ENCODE peak calls at places on chromosomes 13 and 19, in five cellular contexts. U is fibroblast of lung, Z is AG09309, V is AG04449, G is upper lobe of right lung. C is an unnamed sample.

GRCh38 chr13:36124236-36124822 is 6.9 kb downstream of the DCLK1 start:
- DNase-seq in U (peak; percentile 87), Z (peak; percentile 44), V (peak; percentile 14), G (no peak), C (peak; percentile 49)

GRCh38 chr13:42229287-42229686 is 42.7 kb upstream of the AKAP11 start:
- DNase-seq in U (no peak), Z (no peak), V (no peak), G (no peak), C (no peak)

GRCh38 chr13:22173605-22174004 is 502.7 kb downstream of the FGF9 start:
- DNase-seq in U (peak; percentile 71), Z (no peak), V (no peak), G (no peak), C (peak; percentile 24)

GRCh38 chr13:53198017-53198416 is 169.4 kb downstream of the OLFM4 start:
- DNase-seq in U (no peak), Z (no peak), V (no peak), G (no peak), C (no peak)

GRCh38 chr19:17496337-17496997 is 15.0 kb upstream of the PGLS start:
- DNase-seq in U (peak; percentile 61), Z (no peak), V (no peak), G (peak; percentile 89), C (no peak)

GRCh38 chr19:46179076-46179740 is 31.2 kb downstream of the IGFL2 start:
- DNase-seq in U (no peak), Z (no peak), V (no peak), G (no peak), C (no peak)

GRCh38 chr19:18896421-18896841 is 473 bp upstream of the CERS1 start:
- DNase-seq in U (no peak), Z (no peak), V (no peak), G (no peak), C (no peak)

GRCh38 chr13:66546534-66547379 is 683.4 kb downstream of the PCDH9 start:
- DNase-seq in U (peak; percentile 36), Z (no peak), V (peak; percentile 23), G (no peak), C (no peak)

GRCh38 chr19:48283908-48284307 is 14.0 kb downstream of the ZNF114 start:
- DNase-seq in U (peak; percentile 75), Z (peak; percentile 91), V (peak; percentile 90), G (no peak), C (peak; percentile 83)

GRCh38 chr13:95301135-95301946 is at the start of gene ABCC4:
- DNase-seq in U (peak; percentile 68), Z (no peak), V (no peak), G (peak; percentile 90), C (no peak)

GRCh38 chr19:37551123-37551993 is 43.2 kb downstream of the ZNF571 start:
- DNase-seq in U (peak; percentile 81), Z (no peak), V (no peak), G (no peak), C (peak; percentile 3)

GRCh38 chr19:369256-369655 is 24.7 kb upstream of the MIER2 start:
- DNase-seq in U (no peak), Z (no peak), V (no peak), G (no peak), C (no peak)

GRCh38 chr13:94020833-94021232 is 458.6 kb downstream of the DCT start:
- DNase-seq in U (peak; percentile 62), Z (no peak), V (no peak), G (no peak), C (no peak)

GRCh38 chr19:16830679-16831078 is 1.5 kb downstream of the SIN3B start:
- DNase-seq in U (peak; percentile 33), Z (no peak), V (no peak), G (no peak), C (no peak)

GRCh38 chr13:28641600-28641926 is 17.4 kb upstream of the POMP start:
- DNase-seq in U (no peak), Z (no peak), V (no peak), G (no peak), C (no peak)

GRCh38 chr19:29188704-29189375 is 24.1 kb downstream of the UQCRFS1 start:
- DNase-seq in U (peak; percentile 18), Z (no peak), V (no peak), G (no peak), C (no peak)

GRCh38 chr13:80604094-80604493 is 263.2 kb upstream of the SPRY2 start:
- DNase-seq in U (no peak), Z (no peak), V (no peak), G (no peak), C (no peak)

GRCh38 chr19:46466536-46467199 is 4.7 kb downstream of the PNMA8A start:
- DNase-seq in U (peak; percentile 90), Z (no peak), V (peak; percentile 37), G (peak; percentile 26), C (peak; percentile 62)

GRCh38 chr13:73519720-73520119 is 460.9 kb downstream of the KLF5 start:
- DNase-seq in U (no peak), Z (no peak), V (no peak), G (no peak), C (no peak)

GRCh38 chr19:8097681-8098567 is 45.4 kb downstream of the CCL25 start:
- DNase-seq in U (no peak), Z (no peak), V (no peak), G (no peak), C (no peak)

GRCh38 chr19:46660601-46661019 is 372 bp downstream of the DACT3 start:
- DNase-seq in U (no peak), Z (no peak), V (no peak), G (no peak), C (no peak)

GRCh38 chr19:55273978-55274707 is 5.8 kb downstream of the HSPBP1 start:
- DNase-seq in U (no peak), Z (no peak), V (no peak), G (no peak), C (no peak)

GRCh38 chr19:9883764-9884163 is 48.6 kb downstream of the PIN1 start:
- DNase-seq in U (no peak), Z (no peak), V (no peak), G (no peak), C (no peak)

GRCh38 chr19:55345818-55346724 is 6.4 kb downstream of the KMT5C start:
- DNase-seq in U (peak; percentile 41), Z (no peak), V (no peak), G (no peak), C (no peak)

GRCh38 chr19:40629346-40629745 is 28.2 kb downstream of the LTBP4 start:
- DNase-seq in U (no peak), Z (no peak), V (no peak), G (no peak), C (no peak)

GRCh38 chr13:34046457-34046856 is 228.5 kb downstream of the RFC3 start:
- DNase-seq in U (no peak), Z (no peak), V (no peak), G (no peak), C (no peak)

GRCh38 chr13:27257648-27258253 is 6.4 kb downstream of the RPL21 start:
- DNase-seq in U (no peak), Z (no peak), V (no peak), G (no peak), C (no peak)

GRCh38 chr19:29988351-29988750 is 46.3 kb downstream of the URI1 start:
- DNase-seq in U (no peak), Z (no peak), V (no peak), G (no peak), C (no peak)

GRCh38 chr19:3506384-3507340 is 551 bp downstream of the FZR1 start:
- DNase-seq in U (no peak), Z (no peak), V (no peak), G (peak; percentile 78), C (no peak)

GRCh38 chr19:30449673-30450072 is 77.5 kb downstream of the ZNF536 start:
- DNase-seq in U (no peak), Z (no peak), V (no peak), G (peak; percentile 0), C (no peak)

GRCh38 chr13:113923376-113924063 is 50.4 kb downstream of the C13orf46 start:
- DNase-seq in U (no peak), Z (no peak), V (no peak), G (no peak), C (no peak)

GRCh38 chr13:110960219-110960618 is 45.4 kb upstream of the ANKRD10 start:
- DNase-seq in U (no peak), Z (no peak), V (no peak), G (no peak), C (no peak)

GRCh38 chr13:27599845-27600553 is 20.3 kb downstream of the LNX2 start:
- DNase-seq in U (peak; percentile 67), Z (peak; percentile 61), V (peak; percentile 45), G (no peak), C (no peak)

GRCh38 chr13:51834581-51835158 is 10.3 kb downstream of the TMEM272 start:
- DNase-seq in U (no peak), Z (no peak), V (no peak), G (no peak), C (no peak)

DNA sequence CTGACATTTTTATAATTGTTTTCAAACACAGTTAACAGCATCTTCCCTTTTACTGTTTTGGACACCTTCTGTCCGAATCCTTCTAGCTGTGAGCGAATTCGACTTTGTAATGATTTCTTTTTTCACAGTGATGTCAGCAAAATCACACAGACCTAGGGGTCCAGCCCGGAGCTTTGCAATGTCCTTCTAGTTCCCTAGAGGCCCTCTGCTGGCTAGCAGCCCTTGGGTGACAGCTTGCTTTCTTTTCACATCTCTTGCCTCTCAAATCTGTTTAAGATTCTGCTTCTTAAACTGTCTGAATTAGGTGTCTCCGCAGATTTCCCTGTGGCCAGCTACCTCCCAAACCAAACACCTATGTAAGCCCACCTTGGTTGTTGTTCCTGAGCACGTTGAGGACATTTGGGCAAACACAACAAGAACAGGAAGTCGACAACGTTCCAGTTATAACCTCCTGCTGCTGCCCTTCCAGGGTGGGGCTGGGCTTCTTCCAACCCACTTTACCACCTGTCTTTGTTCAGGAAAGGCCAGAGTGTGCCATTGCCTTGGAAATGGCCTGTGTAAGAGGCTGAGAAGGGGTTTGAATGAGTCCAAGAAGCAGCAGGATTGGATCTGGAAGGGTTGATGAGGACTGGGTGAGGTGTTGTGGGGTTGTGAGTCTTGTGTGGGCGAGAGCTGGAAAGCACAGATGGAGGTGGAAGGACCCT is 123.1 kb downstream of the ATP8A2 start:
- DNase-seq in U (no peak), Z (no peak), V (no peak), G (no peak), C (no peak)
- H3K4me3 ChIP-seq in U (no peak overlapping the region), Z (no peak overlapping the region), V (no peak overlapping the region), G (no peak overlapping the region), C (no peak overlapping the region)

DNA sequence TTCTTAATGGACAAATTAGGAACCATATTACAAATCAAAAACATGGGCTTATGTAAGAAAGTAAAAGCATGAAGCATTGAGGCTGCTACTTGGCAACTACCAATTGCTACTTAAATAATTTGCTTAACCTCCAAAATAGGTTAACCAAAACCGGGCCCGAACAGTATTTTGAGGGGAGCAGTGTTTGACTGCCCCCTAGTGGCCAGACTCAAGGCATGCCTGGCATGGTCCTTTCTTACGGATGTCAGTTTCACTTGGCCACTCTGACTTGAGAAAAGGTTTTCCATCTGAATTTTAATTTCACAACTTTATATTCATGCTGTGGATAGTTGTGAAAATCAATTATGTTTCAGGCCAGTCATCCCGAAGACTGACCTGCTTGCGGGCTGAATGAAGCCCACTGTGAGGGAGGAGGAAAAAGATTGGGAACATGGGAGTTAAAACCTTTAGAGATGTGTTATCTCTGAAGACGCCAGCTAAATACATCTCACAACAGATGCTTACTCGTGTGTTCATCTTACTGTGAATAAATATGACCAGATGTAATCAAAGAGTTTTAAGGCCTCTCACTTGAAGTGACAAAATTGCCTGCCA is 2.9 kb downstream of the RXFP2 start:
- DNase-seq in U (peak; percentile 79), Z (peak; percentile 49), V (no peak), G (no peak), C (no peak)
- H3K4me3 ChIP-seq in U (no peak overlapping the region), Z (no peak overlapping the region), V (no peak overlapping the region), G (no peak overlapping the region), C (no peak overlapping the region)

GRCh38 chr19:39065928-39066327 is 18.2 kb upstream of the ACP7 start:
- DNase-seq in U (no peak), Z (no peak), V (no peak), G (no peak), C (no peak)
- H3K4me3 ChIP-seq in U (no peak overlapping the region), Z (no peak overlapping the region), V (no peak overlapping the region), G (no peak overlapping the region), C (no peak overlapping the region)

GRCh38 chr19:23118400-23118799 is 1.6 kb downstream of the ZNF730 start:
- DNase-seq in U (no peak), Z (no peak), V (no peak), G (no peak), C (no peak)
- H3K4me3 ChIP-seq in U (no peak overlapping the region), Z (no peak overlapping the region), V (no peak overlapping the region), G (no peak overlapping the region), C (no peak overlapping the region)

C was measured in BJ.